ENCODE peak calls at places on chromosome 6, in five cellular contexts. One of them, this sample, is unnamed.

GRCh38 chr6:9204171-9204570 is 768.8 kb upstream of the SLC35B3 start:
- DNase-seq in HCT116: peak; percentile 56
- DNase-seq in K562: no peak
- DNase-seq in H1: no peak
- DNase-seq in HepG2: no peak
- DNase-seq in this sample: no peak

GRCh38 chr6:133890941-133891813 is 2.3 kb downstream of the TCF21 start:
- DNase-seq in H1: peak; percentile 72
- DNase-seq in K562: peak; percentile 12
- DNase-seq in HCT116: no peak
- DNase-seq in HepG2: no peak
- DNase-seq in this sample: no peak

GRCh38 chr6:18154507-18155272 is at the start of gene TPMT:
- DNase-seq in HepG2: no peak
- DNase-seq in K562: peak; percentile 49
- DNase-seq in HCT116: no peak
- DNase-seq in H1: peak; percentile 98
- DNase-seq in this sample: peak; percentile 77

GRCh38 chr6:33840064-33840926 is 36.5 kb upstream of the MLN start:
- DNase-seq in HCT116: peak; percentile 79
- DNase-seq in H1: no peak
- DNase-seq in K562: peak; percentile 94
- DNase-seq in HepG2: peak; percentile 96
- DNase-seq in this sample: no peak

GRCh38 chr6:11366183-11366933 is 133.9 kb upstream of the NEDD9 start:
- DNase-seq in K562: no peak
- DNase-seq in H1: no peak
- DNase-seq in HCT116: no peak
- DNase-seq in HepG2: no peak
- DNase-seq in this sample: no peak

GRCh38 chr6:17945111-17945510 is 42.3 kb downstream of the KIF13A start:
- DNase-seq in HCT116: no peak
- DNase-seq in H1: no peak
- DNase-seq in K562: no peak
- DNase-seq in HepG2: no peak
- DNase-seq in this sample: no peak

GRCh38 chr6:5082487-5083306 is 2.4 kb upstream of the PPP1R3G start:
- DNase-seq in H1: no peak
- DNase-seq in K562: peak; percentile 14
- DNase-seq in HepG2: peak; percentile 87
- DNase-seq in HCT116: peak; percentile 10
- DNase-seq in this sample: no peak

GRCh38 chr6:122399055-122399347 is 451 bp upstream of the HSF2 start:
- DNase-seq in HCT116: no peak
- DNase-seq in H1: no peak
- DNase-seq in HepG2: no peak
- DNase-seq in K562: no peak
- DNase-seq in this sample: no peak

GRCh38 chr6:5827061-5828037 is 179.4 kb downstream of the NRN1 start:
- DNase-seq in H1: no peak
- DNase-seq in HCT116: no peak
- DNase-seq in K562: no peak
- DNase-seq in HepG2: no peak
- DNase-seq in this sample: no peak

GRCh38 chr6:26025894-26026832 is 61.1 kb upstream of the HFE start:
- DNase-seq in HCT116: peak; percentile 92
- DNase-seq in K562: peak; percentile 98
- DNase-seq in HepG2: peak; percentile 97
- DNase-seq in H1: peak; percentile 90
- DNase-seq in this sample: peak; percentile 86

GRCh38 chr6:17948725-17949124 is 38.7 kb downstream of the KIF13A start:
- DNase-seq in K562: no peak
- DNase-seq in HCT116: no peak
- DNase-seq in H1: no peak
- DNase-seq in HepG2: no peak
- DNase-seq in this sample: no peak

GRCh38 chr6:138404666-138405337 is 779 bp downstream of the HEBP2 start:
- DNase-seq in HepG2: no peak
- DNase-seq in H1: peak; percentile 64
- DNase-seq in K562: peak; percentile 57
- DNase-seq in HCT116: no peak
- DNase-seq in this sample: no peak

GRCh38 chr6:35360349-35361138 is 18.2 kb downstream of the PPARD start:
- DNase-seq in K562: no peak
- DNase-seq in HCT116: no peak
- DNase-seq in HepG2: peak; percentile 97
- DNase-seq in H1: peak; percentile 54
- DNase-seq in this sample: peak; percentile 27

GRCh38 chr6:112560651-112561050 is 213.5 kb downstream of the RFPL4B start:
- DNase-seq in H1: no peak
- DNase-seq in K562: no peak
- DNase-seq in HCT116: no peak
- DNase-seq in HepG2: no peak
- DNase-seq in this sample: no peak

GRCh38 chr6:38492031-38492430 is 147.7 kb downstream of the BTBD9 start:
- DNase-seq in HCT116: no peak
- DNase-seq in K562: no peak
- DNase-seq in H1: no peak
- DNase-seq in HepG2: no peak
- DNase-seq in this sample: no peak

GRCh38 chr6:39801456-39802251 is 9.5 kb downstream of the DAAM2 start:
- DNase-seq in HepG2: peak; percentile 78
- DNase-seq in HCT116: no peak
- DNase-seq in K562: peak; percentile 6
- DNase-seq in H1: no peak
- DNase-seq in this sample: no peak

GRCh38 chr6:38848760-38849159 is 133.6 kb downstream of the DNAH8 start:
- DNase-seq in H1: no peak
- DNase-seq in HCT116: no peak
- DNase-seq in HepG2: no peak
- DNase-seq in K562: no peak
- DNase-seq in this sample: no peak

GRCh38 chr6:149368065-149368464 is 32.0 kb upstream of the SUMO4 start:
- DNase-seq in H1: no peak
- DNase-seq in K562: no peak
- DNase-seq in HCT116: no peak
- DNase-seq in HepG2: no peak
- DNase-seq in this sample: no peak

GRCh38 chr6:11810039-11810541 is 31.5 kb upstream of the ADTRP start:
- DNase-seq in HepG2: no peak
- DNase-seq in K562: peak; percentile 80
- DNase-seq in H1: no peak
- DNase-seq in HCT116: no peak
- DNase-seq in this sample: no peak

GRCh38 chr6:151263035-151263434 is 23.3 kb downstream of the AKAP12 start:
- DNase-seq in K562: no peak
- DNase-seq in HCT116: no peak
- DNase-seq in HepG2: no peak
- DNase-seq in H1: no peak
- DNase-seq in this sample: no peak

GRCh38 chr6:84346372-84346771 is 118.9 kb upstream of the CEP162 start:
- DNase-seq in K562: no peak
- DNase-seq in HCT116: no peak
- DNase-seq in HepG2: no peak
- DNase-seq in H1: no peak
- DNase-seq in this sample: no peak

GRCh38 chr6:107655245-107655644 is 165.3 kb downstream of the SOBP start:
- DNase-seq in HepG2: no peak
- DNase-seq in HCT116: no peak
- DNase-seq in H1: no peak
- DNase-seq in K562: peak; percentile 8
- DNase-seq in this sample: no peak

GRCh38 chr6:138240476-138241245 is 22.4 kb upstream of the PBOV1 start:
- DNase-seq in H1: no peak
- DNase-seq in HCT116: no peak
- DNase-seq in K562: no peak
- DNase-seq in HepG2: no peak
- DNase-seq in this sample: no peak

GRCh38 chr6:108895591-108895990 is 47.4 kb downstream of the ARMC2 start:
- DNase-seq in HCT116: no peak
- DNase-seq in K562: no peak
- DNase-seq in HepG2: no peak
- DNase-seq in H1: no peak
- DNase-seq in this sample: no peak

GRCh38 chr6:167444602-167445346 is 119.9 kb downstream of the TTLL2 start:
- DNase-seq in HepG2: peak; percentile 20
- DNase-seq in H1: no peak
- DNase-seq in HCT116: no peak
- DNase-seq in K562: no peak
- DNase-seq in this sample: no peak

GRCh38 chr6:168828800-168829199 is 387.8 kb downstream of the SMOC2 start:
- DNase-seq in HepG2: no peak
- DNase-seq in HCT116: no peak
- DNase-seq in K562: no peak
- DNase-seq in H1: no peak
- DNase-seq in this sample: no peak

GRCh38 chr6:166999845-167000253 is 652 bp downstream of the CEP43 start:
- DNase-seq in HepG2: peak; percentile 74
- DNase-seq in HCT116: no peak
- DNase-seq in K562: peak; percentile 56
- DNase-seq in H1: no peak
- DNase-seq in this sample: no peak

GRCh38 chr6:54493138-54493537 is 184.9 kb downstream of the TINAG start:
- DNase-seq in HepG2: no peak
- DNase-seq in HCT116: peak; percentile 29
- DNase-seq in K562: no peak
- DNase-seq in H1: no peak
- DNase-seq in this sample: no peak

GRCh38 chr6:9744119-9744518 is 670.8 kb downstream of the TFAP2A start:
- DNase-seq in K562: no peak
- DNase-seq in HepG2: no peak
- DNase-seq in H1: no peak
- DNase-seq in HCT116: no peak
- DNase-seq in this sample: no peak

GRCh38 chr6:67664942-67665341 is 970.1 kb upstream of the ADGRB3 start:
- DNase-seq in HCT116: no peak
- DNase-seq in K562: no peak
- DNase-seq in H1: no peak
- DNase-seq in HepG2: no peak
- DNase-seq in this sample: no peak

GRCh38 chr6:135504734-135505133 is 7.2 kb upstream of the AHI1 start:
- DNase-seq in HepG2: no peak
- DNase-seq in H1: no peak
- DNase-seq in HCT116: no peak
- DNase-seq in K562: no peak
- DNase-seq in this sample: no peak

GRCh38 chr6:107817784-107818183 is 6.3 kb downstream of the SCML4 start:
- DNase-seq in HepG2: no peak
- DNase-seq in K562: no peak
- DNase-seq in H1: peak; percentile 19
- DNase-seq in HCT116: no peak
- DNase-seq in this sample: no peak

GRCh38 chr6:70901324-70901723 is 55.5 kb downstream of the B3GAT2 start:
- DNase-seq in HepG2: no peak
- DNase-seq in HCT116: peak; percentile 4
- DNase-seq in H1: no peak
- DNase-seq in K562: peak; percentile 11
- DNase-seq in this sample: no peak

GRCh38 chr6:165146456-165146855 is 162.9 kb downstream of the C6orf118 start:
- DNase-seq in HCT116: no peak
- DNase-seq in HepG2: no peak
- DNase-seq in K562: no peak
- DNase-seq in H1: no peak
- DNase-seq in this sample: no peak

DNA sequence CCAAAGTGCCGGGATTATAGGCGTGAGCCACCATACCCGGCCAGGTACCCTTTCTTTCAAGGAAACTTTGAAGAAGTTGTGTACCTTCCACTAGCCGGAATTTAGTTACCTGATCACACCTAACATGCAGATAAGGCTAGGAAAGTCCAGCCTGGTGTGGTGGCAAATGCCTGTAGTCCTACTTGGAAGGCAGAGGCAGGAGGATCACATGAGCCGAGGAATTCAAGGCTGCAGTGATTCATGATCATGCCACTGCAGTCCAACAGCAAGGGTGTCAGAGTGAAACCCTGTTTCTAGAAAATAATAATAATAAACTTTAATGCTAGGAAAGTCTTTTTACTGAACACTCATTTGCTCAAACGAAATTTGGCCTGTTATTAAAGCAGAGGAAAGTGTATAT is 21.0 kb downstream of the NFYA start:
- DNase-seq in HCT116: no peak
- DNase-seq in H1: no peak
- DNase-seq in HepG2: no peak
- DNase-seq in K562: no peak
- DNase-seq in this sample: no peak
- TF ChIP-seq ZNF274 in HCT116: no peak
- TF ChIP-seq ZNF274 in H1: no peak
- TF ChIP-seq ZNF274 in HepG2: no peak
- TF ChIP-seq ZNF274 in K562: no peak
- TF ChIP-seq ZNF274 in this sample: no peak

GRCh38 chr6:136767583-136768307 is 24.5 kb downstream of the MAP3K5 start:
- DNase-seq in H1: no peak
- DNase-seq in K562: no peak
- DNase-seq in HCT116: no peak
- DNase-seq in HepG2: no peak
- DNase-seq in this sample: no peak
- H3K4me1 ChIP-seq in H1: no peaks in the 10 kb centered on the region
- H3K4me1 ChIP-seq in K562: no peaks in the 10 kb centered on the region
- H3K4me1 ChIP-seq in HCT116: no peaks in the 10 kb centered on the region
- H3K4me1 ChIP-seq in HepG2: no peaks in the 10 kb centered on the region
- H3K4me1 ChIP-seq in this sample: no peaks in the 10 kb centered on the region

DNA sequence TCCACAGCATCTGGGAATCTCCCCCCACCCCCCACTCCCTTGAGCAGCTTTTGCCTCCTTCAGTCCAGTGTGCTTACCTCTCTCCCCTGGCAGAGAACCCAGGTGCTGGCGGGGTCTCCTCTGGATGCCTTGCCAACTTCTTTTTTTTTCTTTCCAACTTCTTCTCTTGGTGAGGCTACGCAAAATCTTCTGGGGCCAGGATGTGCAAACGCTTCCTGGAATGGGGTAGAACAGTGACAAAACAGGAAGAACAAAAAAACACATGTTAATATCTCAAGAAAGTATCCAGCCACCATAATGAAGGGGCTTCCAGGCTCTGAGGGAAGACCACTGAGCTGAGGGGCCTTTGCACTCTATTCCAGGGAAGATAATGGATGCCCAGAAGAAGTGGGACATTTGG is 53.9 kb upstream of the DDR1 start:
- DNase-seq in H1: no peak
- DNase-seq in HepG2: no peak
- DNase-seq in K562: no peak
- DNase-seq in HCT116: no peak
- DNase-seq in this sample: no peak
- H3K4me3 ChIP-seq in H1: no peak overlapping the region
- H3K4me3 ChIP-seq in HepG2: no peak overlapping the region
- H3K4me3 ChIP-seq in K562: no peak overlapping the region
- H3K4me3 ChIP-seq in HCT116: no peak overlapping the region
- H3K4me3 ChIP-seq in this sample: no peak overlapping the region

DNA sequence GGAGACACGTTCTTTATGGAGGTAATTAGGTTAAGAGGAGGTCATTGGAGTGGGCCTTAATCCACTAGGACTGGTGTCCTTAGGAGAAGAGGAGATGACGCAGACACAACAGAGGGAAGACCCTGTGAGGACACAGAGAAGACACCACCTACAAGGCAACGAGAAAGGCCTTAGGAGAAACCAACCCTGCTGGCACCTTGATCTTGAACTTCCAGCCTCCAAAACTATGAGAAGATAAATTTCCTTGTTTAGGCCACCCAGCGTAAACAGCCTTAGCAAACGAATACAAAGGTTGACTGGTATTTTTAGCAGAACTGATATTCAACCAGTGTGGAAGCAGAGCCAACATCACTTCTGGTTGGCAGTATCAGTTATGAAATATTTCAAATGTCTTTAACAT is 75.2 kb downstream of the GFOD1 start:
- DNase-seq in HepG2: no peak
- DNase-seq in K562: no peak
- DNase-seq in H1: no peak
- DNase-seq in HCT116: no peak
- DNase-seq in this sample: no peak
- TF ChIP-seq ZNF274 in HepG2: no peak
- TF ChIP-seq ZNF274 in K562: no peak
- TF ChIP-seq ZNF274 in H1: no peak
- TF ChIP-seq ZNF274 in HCT116: no peak
- TF ChIP-seq ZNF274 in this sample: no peak

This sample was measured in NT2/D1.